ENCODE peak calls at places on chromosomes 12 and 14, in five cellular contexts. T is kidney, P is GM06990, U is neural crest cell, Y is NB4. Z is an unnamed sample.

GRCh38 chr14:101509730-101510371 is 51.4 kb upstream of the DIO3 start:
- DNase-seq in T (peak; percentile 57), P (no peak), U (no peak), Y (no peak), Z (no peak)

GRCh38 chr12:51924551-51925399 is 17.5 kb downstream of the ACVRL1 start:
- DNase-seq in T (no peak), P (peak; percentile 29), U (no peak), Y (no peak), Z (no peak)

GRCh38 chr14:68042591-68043210 is 223.1 kb downstream of the RAD51B start:
- DNase-seq in T (no peak), P (no peak), U (no peak), Y (no peak), Z (no peak)

GRCh38 chr14:57833304-57833703 is 32.6 kb downstream of the SLC35F4 start:
- DNase-seq in T (no peak), P (no peak), U (no peak), Y (no peak), Z (peak; percentile 99)

GRCh38 chr12:130621696-130622298 is 94.3 kb downstream of the RIMBP2 start:
- DNase-seq in T (no peak), P (no peak), U (no peak), Y (no peak), Z (no peak)

GRCh38 chr14:93752980-93753561 is 35.2 kb downstream of the PRIMA1 start:
- DNase-seq in T (no peak), P (no peak), U (no peak), Y (no peak), Z (no peak)

GRCh38 chr12:50520345-50520744 is 15.6 kb downstream of the DIP2B start:
- DNase-seq in T (no peak), P (no peak), U (no peak), Y (no peak), Z (no peak)

GRCh38 chr12:89525002-89525823 is 617 bp upstream of the GALNT4 start:
- DNase-seq in T (peak; percentile 83), P (no peak), U (peak; percentile 35), Y (peak; percentile 74), Z (peak; percentile 20)

GRCh38 chr12:104750061-104750460 is 208.0 kb downstream of the SLC41A2 start:
- DNase-seq in T (no peak), P (no peak), U (no peak), Y (peak; percentile 93), Z (peak; percentile 66)

GRCh38 chr14:39370415-39370814 is 61.8 kb downstream of the FBXO33 start:
- DNase-seq in T (no peak), P (no peak), U (no peak), Y (no peak), Z (no peak)

GRCh38 chr14:65003394-65003793 is 16.7 kb downstream of the FNTB start:
- DNase-seq in T (no peak), P (no peak), U (no peak), Y (no peak), Z (peak; percentile 48)

GRCh38 chr12:110846615-110847566 is at the start of gene CCDC63:
- DNase-seq in T (peak; percentile 88), P (peak; percentile 44), U (peak; percentile 65), Y (peak; percentile 86), Z (peak; percentile 33)

GRCh38 chr12:48878548-48878947 is 12.9 kb upstream of the RND1 start:
- DNase-seq in T (no peak), P (no peak), U (no peak), Y (no peak), Z (no peak)

GRCh38 chr12:26636710-26637328 is 196.2 kb downstream of the ITPR2 start:
- DNase-seq in T (no peak), P (no peak), U (no peak), Y (no peak), Z (peak; percentile 75)

GRCh38 chr12:89862511-89863331 is 154.1 kb upstream of the ATP2B1 start:
- DNase-seq in T (no peak), P (peak; percentile 62), U (no peak), Y (peak; percentile 92), Z (no peak)

GRCh38 chr14:89007906-89008305 is 183.5 kb downstream of the TTC8 start:
- DNase-seq in T (no peak), P (no peak), U (no peak), Y (no peak), Z (no peak)

GRCh38 chr12:14936224-14936861 is 2.0 kb downstream of the ERP27 start:
- DNase-seq in T (no peak), P (no peak), U (no peak), Y (no peak), Z (peak; percentile 10)

GRCh38 chr12:29103539-29103974 is 45.5 kb upstream of the FAR2 start:
- DNase-seq in T (no peak), P (peak; percentile 59), U (no peak), Y (peak; percentile 88), Z (no peak)

GRCh38 chr12:3752096-3752709 is 706 bp downstream of the CRACR2A start:
- DNase-seq in T (peak; percentile 74), P (peak; percentile 84), U (no peak), Y (peak; percentile 85), Z (peak; percentile 75)

GRCh38 chr12:15196678-15197267 is 24.4 kb downstream of the RERG start:
- DNase-seq in T (no peak), P (no peak), U (no peak), Y (no peak), Z (no peak)

GRCh38 chr14:68522510-68523325 is 270.1 kb downstream of the ZFP36L1 start:
- DNase-seq in T (peak; percentile 26), P (no peak), U (no peak), Y (no peak), Z (peak; percentile 70)

GRCh38 chr14:58919262-58919661 is 269.2 kb upstream of the DAAM1 start:
- DNase-seq in T (no peak), P (no peak), U (no peak), Y (no peak), Z (peak; percentile 48)

GRCh38 chr14:33165144-33165925 is 226.7 kb downstream of the NPAS3 start:
- DNase-seq in T (no peak), P (no peak), U (no peak), Y (peak; percentile 2), Z (no peak)

GRCh38 chr12:120060196-120060595 is 56.4 kb downstream of the RAB35 start:
- DNase-seq in T (no peak), P (no peak), U (no peak), Y (no peak), Z (peak; percentile 20)

GRCh38 chr12:42701079-42701478 is 111.5 kb upstream of the PRICKLE1 start:
- DNase-seq in T (no peak), P (no peak), U (no peak), Y (no peak), Z (no peak)

GRCh38 chr14:105944632-105945610 is 418.5 kb downstream of the TMEM121 start:
- DNase-seq in T (peak; percentile 83), P (peak; percentile 6), U (no peak), Y (peak; percentile 76), Z (peak; percentile 5)

GRCh38 chr12:90842477-90842876 is 112.5 kb downstream of the CCER1 start:
- DNase-seq in T (no peak), P (no peak), U (no peak), Y (no peak), Z (no peak)

GRCh38 chr14:24991821-24992220 is 58.1 kb downstream of the STXBP6 start:
- DNase-seq in T (no peak), P (no peak), U (no peak), Y (no peak), Z (no peak)

GRCh38 chr14:24990773-24991172 is 59.2 kb downstream of the STXBP6 start:
- DNase-seq in T (no peak), P (no peak), U (no peak), Y (no peak), Z (no peak)

GRCh38 chr14:24993631-24994030 is 56.3 kb downstream of the STXBP6 start:
- DNase-seq in T (no peak), P (no peak), U (no peak), Y (no peak), Z (no peak)

GRCh38 chr14:24995016-24995415 is 54.9 kb downstream of the STXBP6 start:
- DNase-seq in T (no peak), P (no peak), U (no peak), Y (no peak), Z (no peak)

DNA sequence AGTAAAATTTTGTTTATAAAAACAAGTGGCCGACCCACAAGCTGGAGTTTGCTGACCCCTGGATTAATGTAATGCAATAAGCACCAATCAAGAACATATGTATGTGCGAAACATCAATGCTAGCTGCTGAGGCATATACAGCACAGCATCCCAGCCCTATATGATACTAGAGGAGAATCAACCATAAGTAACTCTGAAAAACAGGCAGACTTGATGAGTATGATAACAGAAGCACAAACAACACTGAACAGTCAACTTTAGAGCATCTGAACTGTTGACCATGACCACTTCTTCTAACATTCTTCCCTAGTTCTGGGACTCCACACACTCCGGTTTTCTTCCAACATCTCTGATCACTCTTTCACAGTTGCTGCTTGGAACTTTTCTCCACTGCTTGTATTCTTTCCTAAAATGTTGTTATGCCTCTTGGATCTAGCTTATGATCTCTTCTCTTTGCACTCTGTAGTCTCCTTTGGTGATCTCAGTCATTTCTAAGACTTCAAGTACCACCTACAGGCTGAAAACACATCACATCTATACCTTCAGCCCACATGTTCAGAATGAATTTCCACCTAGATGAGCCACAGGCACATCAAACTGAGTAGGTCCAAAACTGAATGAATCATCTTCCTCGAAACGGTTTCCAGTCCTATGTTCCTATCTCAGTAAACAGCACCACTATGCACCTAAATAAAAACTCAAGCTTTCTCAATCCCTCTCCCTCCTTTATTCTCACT is 57.2 kb downstream of the STXBP6 start:
- DNase-seq in T (no peak), P (no peak), U (no peak), Y (no peak), Z (no peak)
- TF ChIP-seq CTCF in T (no peak), P (no peak), U (no peak), Y (no peak), Z (no peak)

GRCh38 chr12:2640281-2640680 is 154.5 kb upstream of the FKBP4 start:
- DNase-seq in T (peak; percentile 63), P (no peak), U (no peak), Y (no peak), Z (peak; percentile 86)
- TF ChIP-seq CTCF in T (no peak), P (no peak), U (no peak), Y (no peak), Z (peak; percentile 34)

GRCh38 chr12:132686831-132687210 is 321 bp downstream of the POLE start:
- DNase-seq in T (no peak), P (no peak), U (no peak), Y (peak; percentile 67), Z (no peak)

GRCh38 chr12:132685400-132685799 is 1.7 kb downstream of the POLE start:
- DNase-seq in T (no peak), P (no peak), U (no peak), Y (peak; percentile 31), Z (no peak)

GRCh38 chr12:132689227-132689626 is 1.8 kb downstream of the PXMP2 start:
- DNase-seq in T (no peak), P (no peak), U (no peak), Y (no peak), Z (no peak)

GRCh38 chr12:132690112-132690511 is 2.7 kb downstream of the PXMP2 start:
- DNase-seq in T (no peak), P (no peak), U (no peak), Y (no peak), Z (no peak)

GRCh38 chr12:132687211-132688164 is at the start of the genes POLE and PXMP2:
- DNase-seq in T (peak; percentile 98), P (peak; percentile 98), U (peak; percentile 93), Y (peak; percentile 99), Z (peak; percentile 88)
- TF ChIP-seq CTCF in T (peak; percentile 8), P (no peak), U (no peak), Y (no peak), Z (no peak)

DNA sequence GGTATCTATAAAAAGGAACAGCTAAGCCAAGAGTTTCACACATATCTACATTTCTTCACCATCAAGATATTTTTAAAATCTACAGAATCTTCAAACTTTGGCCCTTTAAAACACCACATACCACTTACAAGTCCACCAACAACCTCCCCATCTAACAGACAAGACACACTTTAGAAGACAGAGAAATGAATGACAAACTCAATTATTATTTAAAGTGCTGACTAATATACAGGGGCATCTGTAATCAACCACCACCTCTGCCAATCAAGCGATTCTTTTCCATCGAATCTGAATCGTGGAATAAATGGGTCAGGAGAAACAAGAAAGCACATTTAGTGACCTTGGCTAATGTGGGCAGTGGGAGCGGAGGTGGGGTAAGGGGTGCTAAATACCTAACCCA is 7.7 kb downstream of the SETD3 start:
- DNase-seq in T (no peak), P (no peak), U (no peak), Y (no peak), Z (no peak)
- TF ChIP-seq CTCF in T (no peak), P (no peak), U (no peak), Y (no peak), Z (no peak)

Z was measured in fibroblast of mammary gland.